ENCODE peak calls at places on chromosomes 16 and 17, in four cellular contexts. D, G, Z and Y are unnamed samples.

GRCh38 chr16:89531821-89532526 is 23.8 kb downstream of the SPG7 start:
- DNase-seq in D (peak; percentile 70), G (no peak), Z (no peak), Y (no peak)

GRCh38 chr16:3594316-3595109 is 16.9 kb downstream of the SLX4 start:
- DNase-seq in D (peak; percentile 64), G (no peak), Z (no peak), Y (no peak)

GRCh38 chr16:64718481-64718880 is 403.4 kb downstream of the CDH11 start:
- DNase-seq in D (no peak), Z (no peak), G (no peak), Y (no peak)

GRCh38 chr16:22075043-22075757 is 17.1 kb upstream of the VWA3A start:
- DNase-seq in Z (no peak), D (no peak), G (no peak), Y (no peak)

GRCh38 chr16:89297156-89297869 is 79.8 kb downstream of the ZNF778 start:
- DNase-seq in G (no peak), D (no peak), Z (no peak), Y (no peak)

GRCh38 chr17:28112199-28112995 is 69.9 kb downstream of the NLK start:
- DNase-seq in G (no peak), Z (no peak), D (no peak), Y (no peak)

GRCh38 chr17:9219631-9220415 is 198.5 kb downstream of the NTN1 start:
- DNase-seq in D (peak; percentile 86), G (no peak), Z (no peak), Y (no peak)

GRCh38 chr16:15466886-15467781 is 32.7 kb downstream of the BMERB1 start:
- DNase-seq in Z (no peak), D (no peak), G (no peak), Y (no peak)

GRCh38 chr17:44557653-44558285 is 485 bp downstream of the FZD2 start:
- DNase-seq in Z (no peak), G (no peak), D (peak; percentile 92), Y (no peak)

GRCh38 chr17:31605761-31606160 is 214.3 kb downstream of the RAB11FIP4 start:
- DNase-seq in D (peak; percentile 85), G (no peak), Z (no peak), Y (no peak)

GRCh38 chr16:25888873-25889272 is 197.1 kb downstream of the HS3ST4 start:
- DNase-seq in D (no peak), Z (no peak), G (no peak), Y (no peak)

GRCh38 chr16:425740-426114 is 278 bp downstream of the RAB11FIP3 start:
- DNase-seq in D (no peak), G (no peak), Z (no peak), Y (no peak)

GRCh38 chr17:50467114-50467854 is 1.4 kb downstream of the CHAD start:
- DNase-seq in Z (no peak), D (peak; percentile 87), G (no peak), Y (no peak)

GRCh38 chr16:71367243-71367976 is 8.9 kb downstream of the CALB2 start:
- DNase-seq in Z (no peak), D (peak; percentile 95), G (peak; percentile 83), Y (peak; percentile 62)

GRCh38 chr16:81647527-81647926 is 131.6 kb upstream of the PLCG2 start:
- DNase-seq in Z (no peak), D (peak; percentile 99), G (no peak), Y (no peak)

GRCh38 chr17:79413591-79413990 is 197.3 kb downstream of the RBFOX3 start:
- DNase-seq in G (no peak), D (no peak), Z (no peak), Y (no peak)

GRCh38 chr17:39872700-39873099 is 4.7 kb downstream of the ZPBP2 start:
- DNase-seq in D (no peak), G (peak; percentile 78), Z (no peak), Y (no peak)

GRCh38 chr17:30104575-30105339 is 11.9 kb upstream of the NSRP1 start:
- DNase-seq in G (peak; percentile 72), Z (peak; percentile 62), D (peak; percentile 69), Y (peak; percentile 71)

GRCh38 chr17:40518401-40519088 is 17.1 kb upstream of the TNS4 start:
- DNase-seq in D (no peak), Z (no peak), G (peak; percentile 96), Y (no peak)

GRCh38 chr16:81315271-81316175 is 761 bp downstream of the GAN start:
- DNase-seq in D (peak; percentile 87), Z (peak; percentile 25), G (peak; percentile 66), Y (peak; percentile 64)

GRCh38 chr17:66275651-66276050 is 26.8 kb upstream of the PRKCA start:
- DNase-seq in G (peak; percentile 73), D (peak; percentile 94), Z (no peak), Y (no peak)

GRCh38 chr16:73568769-73569168 is 520.8 kb upstream of the ZFHX3 start:
- DNase-seq in G (no peak), D (no peak), Z (no peak), Y (no peak)

GRCh38 chr17:18859256-18859655 is 1.3 kb downstream of the PRPSAP2 start:
- DNase-seq in G (no peak), D (no peak), Z (no peak), Y (no peak)

GRCh38 chr17:63139356-63139755 is 173.3 kb downstream of the TANC2 start:
- DNase-seq in G (no peak), Z (no peak), D (no peak), Y (no peak)

GRCh38 chr17:42129109-42129837 is 6.7 kb downstream of the HSPB9 start:
- DNase-seq in G (no peak), D (peak; percentile 46), Z (no peak), Y (no peak)

GRCh38 chr17:80441133-80441578 is 26.2 kb downstream of the ENDOV start:
- DNase-seq in D (peak; percentile 97), G (peak; percentile 28), Z (peak; percentile 47), Y (peak; percentile 82)

GRCh38 chr17:48646183-48647102 is 20.3 kb upstream of the HOXB9 start:
- DNase-seq in Z (no peak), G (peak; percentile 90), D (peak; percentile 58), Y (peak; percentile 67)

GRCh38 chr17:81364278-81365147 is 30.7 kb upstream of the BAHCC1 start:
- DNase-seq in D (no peak), G (no peak), Z (no peak), Y (no peak)

GRCh38 chr17:73387746-73388577 is 76.2 kb upstream of the CDC42EP4 start:
- DNase-seq in Z (no peak), G (no peak), D (peak; percentile 46), Y (no peak)

GRCh38 chr16:53183442-53183841 is 128.7 kb downstream of the CHD9 start:
- DNase-seq in D (no peak), Z (no peak), G (no peak), Y (no peak)

GRCh38 chr17:48352630-48353029 is 77.4 kb downstream of the SKAP1 start:
- DNase-seq in G (no peak), Z (no peak), D (peak; percentile 3), Y (no peak)

DNA sequence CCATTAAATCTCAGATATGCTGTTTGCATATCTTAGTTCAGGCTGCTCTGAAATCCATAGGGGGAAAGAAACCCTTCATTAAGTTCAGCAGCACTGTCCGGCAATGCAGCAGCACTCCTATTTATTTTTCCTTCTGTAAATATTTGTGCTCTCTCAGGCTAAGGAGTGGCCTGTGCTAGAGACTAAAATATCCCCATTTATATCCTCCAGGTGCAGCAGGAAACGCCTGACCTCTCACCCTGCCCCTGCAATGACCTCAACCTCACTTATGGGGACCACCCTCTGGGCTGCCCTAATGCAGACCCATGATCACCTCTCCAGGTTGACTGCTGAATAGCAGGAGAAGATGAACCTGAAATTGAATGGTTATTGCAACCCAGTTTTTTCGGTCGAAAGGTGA is 165.0 kb upstream of the ELAC2 start:
- DNase-seq in Z (no peak), D (no peak), G (no peak), Y (no peak)
- TF ChIP-seq CTCF in Z (no peak), D (no peak), G (no peak), Y (no peak)

GRCh38 chr16:50675686-50676610 is 5.2 kb downstream of the SNX20 start:
- DNase-seq in Z (no peak), D (peak; percentile 85), G (peak; percentile 31), Y (no peak)

GRCh38 chr16:50674831-50675230 is 6.3 kb downstream of the SNX20 start:
- DNase-seq in G (no peak), Z (no peak), D (peak; percentile 85), Y (no peak)

GRCh38 chr16:50676684-50677225 is 4.4 kb downstream of the SNX20 start:
- DNase-seq in Z (no peak), G (no peak), D (peak; percentile 57), Y (no peak)

GRCh38 chr16:50679266-50679665 is 1.8 kb downstream of the SNX20 start:
- DNase-seq in G (no peak), Z (no peak), D (no peak), Y (no peak)

GRCh38 chr16:50677351-50677750 is 3.8 kb downstream of the SNX20 start:
- DNase-seq in G (no peak), Z (no peak), D (peak; percentile 80), Y (no peak)
- TF ChIP-seq CTCF in G (peak; percentile 51), Z (peak; percentile 57), D (peak; percentile 34), Y (peak; percentile 27)

DNA sequence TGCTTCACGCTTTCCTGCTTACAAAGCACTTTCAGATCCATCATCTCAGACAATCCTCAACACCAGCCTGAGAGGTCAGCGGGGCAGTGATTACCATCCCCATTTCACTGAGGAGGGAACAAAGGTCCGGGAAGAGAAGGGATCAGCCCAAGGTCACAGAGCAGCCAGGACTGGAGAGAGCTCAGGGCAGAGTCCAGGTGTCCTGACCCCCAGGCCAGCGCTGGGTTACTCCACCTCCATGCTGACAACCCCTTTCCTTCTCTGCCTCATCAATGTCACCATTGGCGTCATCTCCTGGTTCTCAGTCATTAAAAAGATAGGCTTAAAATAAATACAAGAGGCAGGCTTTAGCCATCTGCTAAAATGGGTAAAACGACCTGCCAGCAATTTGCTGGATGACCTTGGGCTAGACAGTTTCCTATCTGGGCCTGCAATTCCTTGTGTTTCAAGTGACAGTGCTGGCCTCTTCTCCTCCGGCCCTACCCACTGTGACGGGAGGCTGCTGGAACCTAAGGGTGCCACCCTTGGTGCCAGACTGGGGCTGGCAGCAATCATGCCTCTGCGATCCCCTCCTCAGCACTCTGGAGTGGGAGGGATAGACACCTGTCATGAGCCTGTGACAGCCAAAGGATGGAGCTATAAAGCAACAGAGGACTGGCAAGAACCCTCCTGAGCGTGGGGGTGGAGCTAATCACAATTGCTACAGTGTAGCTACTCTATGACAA is 79.5 kb upstream of the CCL1 start:
- DNase-seq in G (no peak), Z (no peak), D (no peak), Y (no peak)
- TF ChIP-seq CTCF in G (no peak), Z (no peak), D (no peak), Y (no peak)

GRCh38 chr16:49348408-49349176 is 25.0 kb upstream of the C16orf78 start:
- DNase-seq in Z (no peak), D (no peak), G (no peak), Y (no peak)
- TF ChIP-seq CTCF in Z (no peak), D (no peak), G (no peak), Y (no peak)

GRCh38 chr16:29805232-29806095 is 865 bp upstream of the MAZ start:
- DNase-seq in D (peak; percentile 99), Z (peak; percentile 98), G (peak; percentile 99), Y (peak; percentile 94)
- TF ChIP-seq CTCF in D (no peak), Z (no peak), G (peak; percentile 25), Y (no peak)